ENCODE peak calls at places on chromosomes 1 and 21, in ten cellular contexts. B is COR-L47; N is stimulated activated CD8-positive, alpha-beta memory T cell treated with anti-CD3 and anti-CD28 coated beads, Interleukin-4, amount 100 ng/mL, for 1 hour; V is progenitor cell of endocrine pancreas; T is cardiac fibroblast; R is GM10248; O is cardiac muscle cell; W is activated B cell treated with CpG ODN at 0.5 μM for 24 hours; U is activated T-cell treated with anti-CD3 and anti-CD28 coated beads, Interleukin-2, amount 50 U/mL, for 72 hours; I is AG08396. F is an unnamed sample.

GRCh38 chr1:89900323-89900722 is 79.5 kb downstream of the LRRC8D start:
- DNase-seq in T (no peak), U (no peak), I (no peak), B (no peak), W (no peak), R (no peak), V (no peak), O (no peak), N (no peak), F (no peak)

GRCh38 chr1:41954533-41954944 is 35.8 kb upstream of the HIVEP3 start:
- DNase-seq in V (no peak), T (peak), B (no peak), N (no peak), W (no peak), O (no peak), I (no peak), R (no peak), U (no peak), F (peak)

GRCh38 chr1:94120591-94120901 is 402 bp downstream of the ABCA4 start:
- DNase-seq in B (no peak), N (no peak), I (no peak), W (no peak), R (no peak), T (no peak), V (no peak), O (no peak), U (no peak), F (no peak)

GRCh38 chr1:30378991-30379581 is 344.3 kb downstream of the MATN1 start:
- DNase-seq in W (no peak), U (no peak), T (peak), N (no peak), V (no peak), I (peak), B (peak), O (no peak), R (no peak), F (no peak)

GRCh38 chr1:100955322-100955721 is 59.4 kb downstream of the SLC30A7 start:
- DNase-seq in W (no peak), N (no peak), R (no peak), I (peak), T (peak), O (no peak), B (no peak), V (no peak), U (no peak), F (no peak)

GRCh38 chr21:44334637-44335030 is 4.6 kb downstream of the CFAP410 start:
- DNase-seq in U (no peak), B (no peak), R (no peak), V (no peak), T (no peak), W (no peak), N (no peak), O (no peak), I (no peak), F (no peak)

GRCh38 chr1:183279835-183280234 is 93.8 kb downstream of the LAMC2 start:
- DNase-seq in N (no peak), V (no peak), T (peak), I (peak), W (no peak), O (no peak), R (no peak), U (no peak), B (no peak), F (no peak)

GRCh38 chr1:202154766-202155477 is 5.5 kb downstream of the PTPN7 start:
- DNase-seq in V (peak), T (peak), O (peak), B (no peak), U (peak), W (no peak), R (peak), N (no peak), I (peak), F (no peak)

GRCh38 chr1:12180315-12180714 is 13.5 kb downstream of the TNFRSF1B start:
- DNase-seq in N (no peak), I (no peak), W (no peak), U (no peak), T (no peak), B (no peak), R (no peak), O (no peak), V (no peak), F (no peak)

GRCh38 chr1:116827607-116828125 is 73.4 kb downstream of the CD2 start:
- DNase-seq in T (no peak), I (no peak), B (no peak), O (no peak), U (no peak), R (no peak), V (no peak), N (no peak), W (no peak), F (no peak)

GRCh38 chr1:159239551-159240220 is 35.0 kb downstream of the ACKR1 start:
- DNase-seq in T (no peak), O (no peak), B (no peak), R (peak), N (no peak), W (no peak), I (no peak), U (no peak), V (no peak), F (no peak)

GRCh38 chr21:33109574-33110339 is 39.8 kb downstream of the OLIG1 start:
- DNase-seq in R (no peak), B (no peak), O (peak), I (no peak), T (no peak), V (no peak), U (no peak), W (no peak), N (no peak), F (no peak)

GRCh38 chr1:94643776-94644175 is 102.2 kb upstream of the F3 start:
- DNase-seq in U (no peak), N (no peak), T (no peak), V (no peak), I (no peak), B (no peak), O (no peak), R (no peak), W (no peak), F (no peak)

GRCh38 chr21:42572906-42573495 is 59.3 kb downstream of the SLC37A1 start:
- DNase-seq in U (no peak), N (no peak), T (no peak), V (no peak), W (no peak), R (no peak), O (no peak), I (no peak), B (no peak), F (no peak)

GRCh38 chr21:33196956-33197374 is 32.8 kb upstream of the IFNAR2 start:
- DNase-seq in U (peak), V (peak), B (peak), N (peak), O (peak), W (peak), I (peak), T (peak), R (peak), F (peak)

GRCh38 chr1:53079251-53079650 is 17.2 kb downstream of the PODN start:
- DNase-seq in T (no peak), N (no peak), U (no peak), V (no peak), W (no peak), I (no peak), O (no peak), R (no peak), B (no peak), F (peak)

GRCh38 chr1:3011631-3012510 is 9.4 kb upstream of the ACTRT2 start:
- DNase-seq in V (no peak), W (no peak), T (no peak), I (no peak), N (no peak), O (no peak), R (no peak), U (no peak), B (no peak), F (peak)